ENCODE peak calls at places on chromosomes 16 and 17, in eight cellular contexts. A is HepG2, R is HCT116, Q is PC-3, B is K562, V is GM23248, G is neural progenitor cell, D is mammary epithelial cell. E is an unnamed sample.

GRCh38 chr17:27430882-27431491 is 25.3 kb upstream of the KSR1 start:
- DNase-seq in A (peak), R (peak), Q (peak), B (peak), V (peak), G (peak), D (peak), E (no peak)

GRCh38 chr17:81954131-81955057 is 6.6 kb downstream of the NOTUM start:
- DNase-seq in A (no peak), R (no peak), Q (no peak), B (no peak), V (no peak), G (no peak), D (no peak), E (no peak)

GRCh38 chr17:79459003-79459655 is 151.7 kb downstream of the RBFOX3 start:
- DNase-seq in A (no peak), R (no peak), Q (no peak), B (no peak), V (no peak), G (no peak), D (no peak), E (no peak)

GRCh38 chr16:29995911-29996772 is at the start of gene INO80E:
- DNase-seq in A (peak), R (peak), Q (peak), B (peak), V (peak), G (peak), D (peak), E (peak)

GRCh38 chr16:67395458-67396158 is 2.3 kb upstream of the TPPP3 start:
- DNase-seq in A (no peak), R (no peak), Q (no peak), B (no peak), V (peak), G (peak), D (peak), E (no peak)

GRCh38 chr16:20928774-20929411 is 28.3 kb downstream of the LYRM1 start:
- DNase-seq in A (no peak), R (no peak), Q (no peak), B (no peak), V (peak), G (no peak), D (no peak), E (no peak)

GRCh38 chr17:49546546-49547535 is 28.8 kb upstream of the NXPH3 start:
- DNase-seq in A (no peak), R (no peak), Q (no peak), B (peak), V (no peak), G (peak), D (no peak), E (no peak)

GRCh38 chr16:10500582-10500981 is 79.8 kb downstream of the EMP2 start:
- DNase-seq in A (no peak), R (no peak), Q (no peak), B (no peak), V (no peak), G (no peak), D (no peak), E (no peak)

GRCh38 chr16:72788269-72788809 is 259.6 kb downstream of the ZFHX3 start:
- DNase-seq in A (no peak), R (no peak), Q (no peak), B (no peak), V (no peak), G (peak), D (no peak), E (no peak)

GRCh38 chr17:63311416-63311937 is 134.6 kb downstream of the CYB561 start:
- DNase-seq in A (no peak), R (no peak), Q (no peak), B (no peak), V (peak), G (no peak), D (no peak), E (no peak)

GRCh38 chr17:55576237-55576998 is 65.2 kb upstream of the SMIM36 start:
- DNase-seq in A (peak), R (peak), Q (peak), B (peak), V (peak), G (no peak), D (peak), E (peak)

GRCh38 chr17:49361902-49362722 is at the start of gene ZNF652:
- DNase-seq in A (peak), R (peak), Q (peak), B (peak), V (peak), G (peak), D (peak), E (peak)

GRCh38 chr16:68445458-68445857 is 2.9 kb downstream of the SMPD3 start:
- DNase-seq in A (peak), R (peak), Q (peak), B (peak), V (peak), G (peak), D (peak), E (peak)

GRCh38 chr16:10552998-10553491 is 27.4 kb downstream of the EMP2 start:
- DNase-seq in A (no peak), R (no peak), Q (no peak), B (peak), V (no peak), G (peak), D (no peak), E (no peak)

GRCh38 chr16:24151482-24151939 is 104.6 kb upstream of the CACNG3 start:
- DNase-seq in A (no peak), R (no peak), Q (no peak), B (no peak), V (no peak), G (peak), D (no peak), E (no peak)

GRCh38 chr16:63005356-63005755 is 969.1 kb upstream of the CDH8 start:
- DNase-seq in A (no peak), R (no peak), Q (no peak), B (no peak), V (no peak), G (no peak), D (no peak), E (no peak)

GRCh38 chr16:20740007-20740883 is 1.4 kb downstream of the THUMPD1 start:
- DNase-seq in A (peak), R (no peak), Q (peak), B (no peak), V (peak), G (no peak), D (peak), E (no peak)

GRCh38 chr17:69246726-69247375 is 18.2 kb upstream of the ABCA10 start:
- DNase-seq in A (peak), R (peak), Q (peak), B (peak), V (peak), G (peak), D (peak), E (no peak)

GRCh38 chr16:50207652-50208051 is 54.5 kb downstream of the TENT4B start:
- DNase-seq in A (no peak), R (no peak), Q (peak), B (no peak), V (peak), G (no peak), D (no peak), E (no peak)

GRCh38 chr17:20922128-20922670 is 120.6 kb downstream of the USP22 start:
- DNase-seq in A (no peak), R (no peak), Q (peak), B (peak), V (peak), G (no peak), D (peak), E (peak)

GRCh38 chr16:58306327-58306726 is 11.5 kb upstream of the PRSS54 start:
- DNase-seq in A (peak), R (peak), Q (peak), B (no peak), V (peak), G (no peak), D (peak), E (peak)

GRCh38 chr17:36550491-36551417 is 6.0 kb downstream of the GGNBP2 start:
- DNase-seq in A (no peak), R (no peak), Q (no peak), B (no peak), V (no peak), G (no peak), D (no peak), E (no peak)

GRCh38 chr17:55426851-55427586 is 5.4 kb upstream of the MMD start:
- DNase-seq in A (no peak), R (no peak), Q (peak), B (no peak), V (peak), G (no peak), D (peak), E (no peak)

GRCh38 chr17:50111687-50112655 is 16.8 kb downstream of the PDK2 start:
- DNase-seq in A (peak), R (no peak), Q (no peak), B (no peak), V (no peak), G (peak), D (no peak), E (no peak)

GRCh38 chr16:15482068-15482747 is 47.8 kb downstream of the BMERB1 start:
- DNase-seq in A (peak), R (peak), Q (peak), B (peak), V (peak), G (no peak), D (peak), E (peak)

GRCh38 chr16:56684256-56684925 is 2.1 kb downstream of the MT1X start:
- DNase-seq in A (no peak), R (no peak), Q (no peak), B (no peak), V (no peak), G (no peak), D (no peak), E (no peak)

GRCh38 chr16:72865835-72866234 is 182.1 kb downstream of the ZFHX3 start:
- DNase-seq in A (no peak), R (no peak), Q (no peak), B (no peak), V (no peak), G (no peak), D (no peak), E (no peak)

DNA sequence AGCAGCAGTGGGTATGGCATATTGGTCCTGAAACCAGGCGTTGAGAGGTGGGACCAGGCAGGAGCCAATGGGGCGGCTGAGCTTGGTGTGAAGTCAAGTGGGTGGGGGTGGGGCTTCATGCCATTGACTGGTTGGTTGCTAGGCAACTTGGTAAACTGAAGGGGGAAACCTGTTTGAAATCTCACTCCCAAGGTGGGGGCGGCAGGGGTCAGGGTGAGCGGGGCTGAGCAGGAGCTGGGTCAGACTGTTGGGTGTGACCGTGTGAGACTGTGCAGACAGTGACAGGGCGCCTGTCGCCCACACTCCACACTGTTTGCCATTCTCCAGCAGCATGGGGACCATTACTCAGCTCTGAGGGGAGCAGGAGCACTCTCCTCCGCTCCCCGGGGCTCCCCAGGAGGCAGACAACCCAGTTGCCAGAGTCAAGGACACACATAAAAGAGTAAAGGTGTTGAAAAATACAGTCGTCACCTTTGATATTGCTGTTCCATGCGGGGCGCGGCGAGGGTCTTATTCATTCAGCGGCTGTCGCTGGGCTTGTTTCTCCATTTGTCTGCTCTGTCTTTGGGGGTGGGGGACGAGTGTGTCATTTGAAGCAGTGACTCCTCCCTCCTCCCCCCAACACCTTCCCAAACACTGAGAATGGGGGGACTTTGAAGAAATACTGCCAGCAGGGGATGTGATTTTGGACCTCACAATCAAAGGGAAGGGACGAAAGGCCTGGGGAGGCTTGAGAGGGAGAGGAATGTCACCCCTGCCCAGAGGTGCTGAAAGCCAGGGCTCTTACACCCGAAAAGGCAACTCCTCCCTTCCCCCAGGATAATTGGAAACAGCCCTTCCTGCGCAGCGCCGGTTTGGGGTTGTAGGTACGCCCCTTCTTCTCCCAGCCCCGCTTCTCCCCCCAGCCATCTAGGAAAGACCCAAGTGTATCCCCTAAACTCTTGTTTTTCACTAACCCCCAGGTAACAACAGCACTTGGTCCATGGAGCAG is 1.1 kb upstream of the EFNB3 start:
- DNase-seq in A (peak), R (no peak), Q (no peak), B (peak), V (peak), G (peak), D (peak), E (no peak)
- H3K4me3 ChIP-seq in A (no peak), R (no peak), Q (peak), B (no peak), V (peak), G (peak), D (no peak), E (no peak)

GRCh38 chr17:37741334-37742113 is 3.3 kb downstream of the HNF1B start:
- DNase-seq in A (no peak), R (no peak), Q (peak), B (no peak), V (no peak), G (no peak), D (no peak), E (no peak)
- TF ChIP-seq EZH2 in A (no peak), R (no peak), Q (no peak), B (no peak), V (no peak), G (no peak), D (no peak), E (no peak)

GRCh38 chr17:42274273-42274542 is 2.0 kb downstream of the STAT5B start:
- DNase-seq in A (no peak), R (no peak), Q (no peak), B (no peak), V (no peak), G (no peak), D (no peak), E (no peak)

GRCh38 chr17:42273474-42274272 is 2.5 kb downstream of the STAT5B start:
- DNase-seq in A (no peak), R (no peak), Q (no peak), B (no peak), V (no peak), G (no peak), D (no peak), E (no peak)

GRCh38 chr17:42271277-42271922 is 4.8 kb downstream of the STAT5B start:
- DNase-seq in A (no peak), R (no peak), Q (no peak), B (no peak), V (no peak), G (no peak), D (no peak), E (no peak)

GRCh38 chr17:42272162-42272561 is 4.0 kb downstream of the STAT5B start:
- DNase-seq in A (no peak), R (no peak), Q (no peak), B (no peak), V (no peak), G (no peak), D (no peak), E (no peak)

GRCh38 chr17:42272576-42272975 is 3.6 kb downstream of the STAT5B start:
- DNase-seq in A (no peak), R (no peak), Q (no peak), B (no peak), V (no peak), G (no peak), D (no peak), E (no peak)
- H3K4me3 ChIP-seq in A (no peak), R (no peak), Q (no peak), B (peak), V (no peak), G (no peak), D (no peak), E (no peak)

DNA sequence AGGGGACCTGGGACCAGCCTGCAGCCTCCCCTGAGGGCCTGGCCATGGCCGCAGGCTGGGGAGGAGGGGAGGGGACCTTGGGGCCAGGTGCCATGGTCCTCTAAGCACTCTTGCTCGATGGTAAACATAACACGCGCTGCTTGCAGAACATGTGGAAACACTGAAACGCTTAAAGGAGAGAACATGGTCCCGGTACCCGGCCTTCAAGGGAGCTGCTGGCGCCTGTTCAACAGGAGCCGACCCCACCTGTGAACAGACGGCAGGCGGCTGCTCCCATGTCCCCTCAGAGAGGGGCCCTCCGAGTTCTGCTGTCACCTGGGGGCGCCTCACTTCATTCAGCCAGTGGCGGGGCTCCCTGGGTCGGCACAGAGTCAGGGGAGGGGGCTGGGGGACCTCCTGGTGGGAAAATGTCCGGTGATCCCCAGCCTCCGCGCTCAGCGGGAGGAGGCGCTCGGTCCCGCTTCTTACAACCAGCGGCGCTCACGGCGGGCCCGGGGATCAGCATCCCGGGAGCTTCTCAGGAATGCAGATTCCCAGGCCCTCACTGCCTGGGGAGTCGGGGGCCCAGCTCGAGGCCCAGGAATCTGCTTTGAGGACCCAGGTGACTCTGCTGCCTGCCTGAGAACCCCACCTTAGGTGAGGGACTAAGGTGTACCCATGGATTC is 854 bp upstream of the SSTR5 start:
- DNase-seq in A (no peak), R (no peak), Q (no peak), B (no peak), V (no peak), G (no peak), D (no peak), E (no peak)
- TF ChIP-seq EZH2 in A (peak), R (no peak), Q (no peak), B (no peak), V (no peak), G (no peak), D (no peak), E (no peak)

E was measured in PC-9.